ENCODE peak calls at places on chromosomes 11 and 22, in six cellular contexts. B is NCI-H774, F is renal cortical epithelial cell, I is substantia nigra, S is ACHN, A is EL. Z is an unnamed sample.

GRCh38 chr22:48179571-48180546 is 1417.4 kb downstream of the TBC1D22A start:
- DNase-seq in S (no peak), A (no peak), B (no peak), F (no peak), I (no peak), Z (no peak)

GRCh38 chr11:11669447-11669846 is 47.6 kb upstream of the GALNT18 start:
- DNase-seq in F (no peak), S (no peak), A (no peak), B (no peak), I (no peak), Z (no peak)

GRCh38 chr11:1827095-1827797 is 7.5 kb upstream of the SYT8 start:
- DNase-seq in F (peak), B (peak), A (peak), I (no peak), S (peak), Z (peak)

GRCh38 chr22:36332623-36333331 is 55.0 kb downstream of the MYH9 start:
- DNase-seq in S (peak), A (peak), F (peak), B (no peak), I (no peak), Z (no peak)

GRCh38 chr11:3866206-3866605 is 10.7 kb downstream of the STIM1 start:
- DNase-seq in I (no peak), A (no peak), S (no peak), B (no peak), F (no peak), Z (no peak)

GRCh38 chr22:26321469-26321913 is 107.6 kb upstream of the ASPHD2 start:
- DNase-seq in A (peak), B (no peak), S (peak), F (no peak), I (no peak), Z (no peak)

GRCh38 chr22:49464024-49464423 is 363.6 kb downstream of the BRD1 start:
- DNase-seq in S (no peak), A (no peak), F (no peak), B (peak), I (no peak), Z (no peak)

GRCh38 chr11:77471520-77472234 is 2.2 kb downstream of the PAK1 start:
- DNase-seq in F (no peak), A (peak), I (no peak), S (peak), B (no peak), Z (peak)

GRCh38 chr11:98507208-98507607 is 513.5 kb upstream of the CNTN5 start:
- DNase-seq in B (no peak), F (no peak), A (no peak), I (no peak), S (no peak), Z (no peak)

GRCh38 chr11:93560534-93560933 is 17.3 kb upstream of the SMCO4 start:
- DNase-seq in A (no peak), S (no peak), B (no peak), F (no peak), I (no peak), Z (no peak)

GRCh38 chr11:10655931-10656576 is 37.5 kb downstream of the IRAG1 start:
- DNase-seq in F (no peak), A (no peak), S (no peak), B (no peak), I (no peak), Z (no peak)